ENCODE peak calls at places on chromosome 17, in four cellular contexts. G is AG04450, D is NCI-H1694 treated with DMSO at 0.1 percent for 48 hours, A is NCI-H1436. K is an unnamed sample.

GRCh38 chr17:33163827-33164555 is 129.1 kb downstream of the ASIC2 start:
- DNase-seq in G (no peak), D (no peak), A (no peak), K (peak)

GRCh38 chr17:29776026-29776425 is 153.3 kb upstream of the CORO6 start:
- DNase-seq in G (no peak), D (no peak), A (no peak), K (no peak)

GRCh38 chr17:78394209-78394608 is 15.8 kb downstream of the PGS1 start:
- DNase-seq in G (no peak), D (no peak), A (peak), K (no peak)

GRCh38 chr17:30117548-30118155 is 1.0 kb downstream of the NSRP1 start:
- DNase-seq in G (no peak), D (no peak), A (no peak), K (no peak)

GRCh38 chr17:13491916-13492315 is 109.8 kb downstream of the HS3ST3A1 start:
- DNase-seq in G (no peak), D (no peak), A (no peak), K (no peak)

GRCh38 chr17:72122668-72123495 is 2.1 kb downstream of the SOX9 start:
- DNase-seq in G (no peak), D (no peak), A (no peak), K (no peak)

GRCh38 chr17:41895617-41896016 is 23.1 kb downstream of the ACLY start:
- DNase-seq in G (no peak), D (no peak), A (no peak), K (no peak)

GRCh38 chr17:82216301-82217119 is 3.9 kb upstream of the CCDC57 start:
- DNase-seq in G (no peak), D (no peak), A (no peak), K (no peak)

GRCh38 chr17:40350410-40351184 is 13.9 kb downstream of the GJD3 start:
- DNase-seq in G (no peak), D (peak), A (peak), K (no peak)

GRCh38 chr17:36949461-36949927 is 740 bp downstream of the AATF start:
- DNase-seq in G (no peak), D (no peak), A (no peak), K (peak)